ENCODE peak calls at places on chromosomes 13 and 19, in eight cellular contexts. B, E, H, I, F, U, Y and D are unnamed samples.

GRCh38 chr19:1525343-1525742 is 1.5 kb downstream of the PLK5 start:
- DNase-seq in H (no peak), B (no peak), E (no peak), F (no peak), U (no peak), Y (no peak), I (no peak), D (no peak)

GRCh38 chr19:57664269-57665127 is 4.2 kb upstream of the ZSCAN4 start:
- DNase-seq in H (peak), F (no peak), I (no peak), E (no peak), B (peak), Y (peak), U (no peak), D (no peak)

GRCh38 chr19:42350417-42350816 is 25.0 kb downstream of the MEGF8 start:
- DNase-seq in U (no peak), B (no peak), H (no peak), F (no peak), Y (no peak), I (no peak), E (no peak), D (no peak)

GRCh38 chr19:37963190-37963947 is 56.4 kb downstream of the SIPA1L3 start:
- DNase-seq in B (no peak), H (no peak), I (no peak), Y (no peak), F (peak), E (no peak), U (no peak), D (no peak)

GRCh38 chr13:26342898-26343297 is 89.0 kb downstream of the CDK8 start:
- DNase-seq in E (no peak), H (no peak), F (no peak), U (no peak), B (no peak), I (no peak), Y (no peak), D (no peak)

GRCh38 chr19:57165846-57166245 is 1.4 kb downstream of the DUXA start:
- DNase-seq in E (no peak), H (no peak), U (no peak), F (no peak), Y (no peak), B (no peak), I (no peak), D (no peak)

GRCh38 chr13:44872751-44873150 is 116.5 kb downstream of the NUFIP1 start:
- DNase-seq in U (no peak), Y (no peak), E (no peak), H (no peak), F (no peak), B (no peak), I (no peak), D (no peak)

GRCh38 chr13:67520886-67521285 is 290.8 kb upstream of the PCDH9 start:
- DNase-seq in I (no peak), H (no peak), Y (no peak), B (no peak), E (no peak), F (no peak), U (no peak), D (no peak)

GRCh38 chr13:48112896-48113525 is 18.1 kb upstream of the MED4 start:
- DNase-seq in B (no peak), I (no peak), E (no peak), F (no peak), U (no peak), Y (no peak), H (no peak), D (no peak)

GRCh38 chr19:4715529-4716221 is 8.0 kb downstream of the DPP9 start:
- DNase-seq in E (no peak), H (no peak), Y (peak), B (no peak), F (no peak), U (no peak), I (no peak), D (no peak)

GRCh38 chr19:54792814-54793213 is 10.6 kb upstream of the KIR2DL4 start:
- DNase-seq in I (no peak), F (no peak), H (no peak), U (no peak), Y (no peak), B (peak), E (no peak), D (no peak)

GRCh38 chr19:48556163-48556562 is 4.2 kb downstream of the SULT2B1 start:
- DNase-seq in F (no peak), I (no peak), B (no peak), E (no peak), H (peak), U (no peak), Y (no peak), D (no peak)

GRCh38 chr13:44159633-44160279 is 213.9 kb upstream of the SERP2 start:
- DNase-seq in E (no peak), Y (no peak), I (no peak), B (no peak), U (no peak), H (peak), F (no peak), D (no peak)

GRCh38 chr19:3304871-3305423 is 61.4 kb upstream of the NFIC start:
- DNase-seq in B (peak), E (peak), H (peak), I (peak), U (peak), F (no peak), Y (peak), D (peak)

GRCh38 chr19:14933506-14933905 is 7.8 kb upstream of the OR7C2 start:
- DNase-seq in E (no peak), I (no peak), Y (no peak), B (no peak), F (no peak), H (no peak), U (no peak), D (no peak)

GRCh38 chr19:40936755-40937154 is 54.3 kb upstream of the CYP2B6 start:
- DNase-seq in U (no peak), H (no peak), I (no peak), E (no peak), B (no peak), Y (no peak), F (no peak), D (no peak)

GRCh38 chr19:10835089-10835753 is 791 bp downstream of the TMED1 start:
- DNase-seq in I (no peak), F (no peak), Y (peak), U (no peak), E (no peak), B (no peak), H (peak), D (no peak)

GRCh38 chr13:19890030-19890429 is 26.6 kb upstream of the ZMYM5 start:
- DNase-seq in I (no peak), Y (no peak), E (no peak), H (no peak), U (no peak), F (no peak), B (no peak), D (no peak)

GRCh38 chr19:3440082-3440481 is 40.2 kb downstream of the SMIM24 start:
- DNase-seq in U (peak), I (peak), E (peak), B (peak), Y (peak), F (no peak), H (no peak), D (no peak)

GRCh38 chr13:28173793-28174192 is 35.4 kb downstream of the PAN3 start:
- DNase-seq in B (no peak), F (no peak), I (no peak), U (no peak), Y (no peak), H (no peak), E (no peak), D (no peak)

GRCh38 chr19:40523322-40524047 is 53.2 kb upstream of the SHKBP1 start:
- DNase-seq in Y (peak), F (no peak), B (peak), U (no peak), H (peak), I (peak), E (no peak), D (peak)

GRCh38 chr19:13043285-13043684 is 48.0 kb downstream of the NFIX start:
- DNase-seq in I (no peak), Y (no peak), F (no peak), B (no peak), U (no peak), H (no peak), E (no peak), D (no peak)

GRCh38 chr13:20492641-20493040 is 33.0 kb downstream of the CRYL1 start:
- DNase-seq in U (no peak), E (no peak), I (peak), B (peak), Y (no peak), H (peak), F (no peak), D (peak)

GRCh38 chr13:24348385-24348784 is 39.0 kb downstream of the C1QTNF9 start:
- DNase-seq in F (no peak), H (no peak), E (no peak), I (no peak), Y (no peak), U (no peak), B (peak), D (no peak)

GRCh38 chr13:23087884-23088283 is 92.9 kb upstream of the SGCG start:
- DNase-seq in Y (no peak), I (peak), B (peak), E (no peak), F (no peak), H (no peak), U (no peak), D (peak)

GRCh38 chr13:74771964-74772363 is 637.8 kb upstream of the KLF12 start:
- DNase-seq in Y (no peak), F (peak), B (no peak), I (no peak), E (no peak), H (peak), U (no peak), D (no peak)

GRCh38 chr19:1466461-1467227 is 12.4 kb downstream of the C19orf25 start:
- DNase-seq in I (no peak), E (no peak), B (peak), H (no peak), F (no peak), U (no peak), Y (no peak), D (no peak)

GRCh38 chr13:25692156-25692555 is 320.4 kb downstream of the ATP8A2 start:
- DNase-seq in H (no peak), F (no peak), B (no peak), E (no peak), I (no peak), U (no peak), Y (no peak), D (no peak)

GRCh38 chr13:50292082-50292481 is 276.8 kb downstream of the KCNRG start:
- DNase-seq in E (no peak), U (no peak), H (no peak), I (no peak), F (no peak), B (no peak), Y (no peak), D (no peak)

GRCh38 chr19:4374451-4375163 is 25.7 kb downstream of the SH3GL1 start:
- DNase-seq in F (peak), B (no peak), I (no peak), U (no peak), H (peak), E (no peak), Y (peak), D (peak)

GRCh38 chr19:18610556-18611326 is 1.9 kb upstream of the TMEM59L start:
- DNase-seq in F (no peak), H (no peak), I (no peak), U (no peak), Y (no peak), B (no peak), E (no peak), D (no peak)

GRCh38 chr19:45745606-45746005 is 12.4 kb downstream of the MEIOSIN start:
- DNase-seq in I (no peak), F (no peak), Y (no peak), E (no peak), B (no peak), H (no peak), U (no peak), D (no peak)

GRCh38 chr13:23986619-23987018 is 89.3 kb upstream of the C1QTNF9B start:
- DNase-seq in I (no peak), H (no peak), Y (no peak), E (no peak), F (peak), U (no peak), B (no peak), D (no peak)

GRCh38 chr13:66468656-66469055 is 761.5 kb downstream of the PCDH9 start:
- DNase-seq in I (no peak), F (no peak), H (no peak), Y (no peak), E (no peak), U (no peak), B (no peak), D (no peak)

GRCh38 chr19:7605490-7606222 is 10.0 kb downstream of the CAMSAP3 start:
- DNase-seq in H (no peak), Y (no peak), U (no peak), I (peak), B (peak), F (no peak), E (no peak), D (peak)

GRCh38 chr13:102402292-102402691 is 444 bp upstream of the FGF14 start:
- DNase-seq in F (no peak), B (peak), E (no peak), U (no peak), Y (peak), H (no peak), I (peak), D (no peak)